ENCODE peak calls at places on chromosomes 3 and 15, in seven cellular contexts. R is SK-N-SH, Y is transverse colon, V is sigmoid colon, W is suprapubic skin, E is H1, O is ovary. I is an unnamed sample.

GRCh38 chr15:71623111-71623510 is 187.2 kb upstream of the NR2E3 start:
- DNase-seq in R (no peak), Y (no peak), V (no peak), W (no peak), E (no peak), O (no peak), I (no peak)

GRCh38 chr3:187210555-187211327 is 13.5 kb downstream of the RTP1 start:
- DNase-seq in R (no peak), Y (no peak), V (no peak), W (no peak), E (no peak), O (no peak), I (no peak)

GRCh38 chr3:188082040-188082439 is 71.9 kb upstream of the LPP start:
- DNase-seq in R (no peak), Y (no peak), V (no peak), W (no peak), E (no peak), O (no peak), I (peak)

GRCh38 chr3:112446343-112446742 is 52.9 kb downstream of the BTLA start:
- DNase-seq in R (no peak), Y (no peak), V (no peak), W (no peak), E (no peak), O (no peak), I (no peak)

GRCh38 chr3:187773963-187774789 is 28.9 kb upstream of the BCL6 start:
- DNase-seq in R (no peak), Y (no peak), V (no peak), W (no peak), E (no peak), O (no peak), I (peak)

GRCh38 chr3:52393131-52393807 is 51.6 kb downstream of the SEMA3G start:
- DNase-seq in R (no peak), Y (no peak), V (no peak), W (no peak), E (no peak), O (peak), I (no peak)

GRCh38 chr15:48695835-48696573 is 50.5 kb upstream of the FBN1 start:
- DNase-seq in R (no peak), Y (no peak), V (no peak), W (no peak), E (no peak), O (no peak), I (no peak)

GRCh38 chr15:66078196-66078928 is 175.2 kb downstream of the MEGF11 start:
- DNase-seq in R (no peak), Y (no peak), V (peak), W (no peak), E (no peak), O (no peak), I (no peak)

GRCh38 chr3:104596551-104596950 is 770.2 kb upstream of the ALCAM start:
- DNase-seq in R (peak), Y (no peak), V (no peak), W (no peak), E (no peak), O (no peak), I (no peak)

GRCh38 chr15:100147828-100148227 is 193.9 kb downstream of the ADAMTS17 start:
- DNase-seq in R (no peak), Y (no peak), V (no peak), W (no peak), E (no peak), O (no peak), I (no peak)

GRCh38 chr3:113495035-113495434 is 19.9 kb downstream of the SPICE1 start:
- DNase-seq in R (no peak), Y (peak), V (no peak), W (no peak), E (no peak), O (no peak), I (no peak)

GRCh38 chr3:163916596-163917560 is 1161.4 kb downstream of the SI start:
- DNase-seq in R (peak), Y (no peak), V (no peak), W (no peak), E (no peak), O (no peak), I (no peak)

GRCh38 chr15:62068071-62068786 is 1.5 kb downstream of the C2CD4A start:
- DNase-seq in R (peak), Y (peak), V (peak), W (no peak), E (no peak), O (peak), I (no peak)

DNA sequence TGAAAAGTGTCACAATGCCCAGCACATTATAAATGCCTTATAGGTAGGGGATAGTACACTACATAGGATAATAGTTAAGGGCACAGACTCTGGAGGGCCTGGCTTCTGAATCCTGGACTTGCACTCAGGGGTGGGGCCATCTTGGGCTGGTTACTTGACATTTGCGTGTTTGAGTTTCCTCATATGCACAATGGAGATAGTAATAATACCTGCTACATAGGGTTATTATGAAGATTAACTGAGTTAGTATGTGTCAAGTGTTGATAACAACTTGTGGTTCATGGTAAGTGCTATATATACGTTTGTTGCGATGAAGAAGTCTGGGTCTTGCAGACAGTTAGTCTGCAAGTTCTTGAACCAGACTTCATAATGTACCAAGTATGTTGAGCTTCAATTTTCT is 37.0 kb downstream of the MITF start:
- DNase-seq in R (no peak), Y (no peak), V (no peak), W (no peak), E (no peak), O (no peak), I (no peak)
- TF ChIP-seq EP300 in R (no peak), Y (no peak), V (no peak), W (no peak), E (no peak), O (no peak), I (no peak)

GRCh38 chr3:75337226-75337900 is 326.8 kb upstream of the FRG2C start:
- DNase-seq in R (no peak), Y (no peak), V (no peak), W (no peak), E (no peak), O (no peak), I (no peak)

GRCh38 chr3:75338342-75338741 is 325.8 kb upstream of the FRG2C start:
- DNase-seq in R (no peak), Y (no peak), V (no peak), W (no peak), E (no peak), O (no peak), I (no peak)

GRCh38 chr3:75342425-75342824 is 321.7 kb upstream of the FRG2C start:
- DNase-seq in R (no peak), Y (no peak), V (no peak), W (no peak), E (no peak), O (no peak), I (no peak)

DNA sequence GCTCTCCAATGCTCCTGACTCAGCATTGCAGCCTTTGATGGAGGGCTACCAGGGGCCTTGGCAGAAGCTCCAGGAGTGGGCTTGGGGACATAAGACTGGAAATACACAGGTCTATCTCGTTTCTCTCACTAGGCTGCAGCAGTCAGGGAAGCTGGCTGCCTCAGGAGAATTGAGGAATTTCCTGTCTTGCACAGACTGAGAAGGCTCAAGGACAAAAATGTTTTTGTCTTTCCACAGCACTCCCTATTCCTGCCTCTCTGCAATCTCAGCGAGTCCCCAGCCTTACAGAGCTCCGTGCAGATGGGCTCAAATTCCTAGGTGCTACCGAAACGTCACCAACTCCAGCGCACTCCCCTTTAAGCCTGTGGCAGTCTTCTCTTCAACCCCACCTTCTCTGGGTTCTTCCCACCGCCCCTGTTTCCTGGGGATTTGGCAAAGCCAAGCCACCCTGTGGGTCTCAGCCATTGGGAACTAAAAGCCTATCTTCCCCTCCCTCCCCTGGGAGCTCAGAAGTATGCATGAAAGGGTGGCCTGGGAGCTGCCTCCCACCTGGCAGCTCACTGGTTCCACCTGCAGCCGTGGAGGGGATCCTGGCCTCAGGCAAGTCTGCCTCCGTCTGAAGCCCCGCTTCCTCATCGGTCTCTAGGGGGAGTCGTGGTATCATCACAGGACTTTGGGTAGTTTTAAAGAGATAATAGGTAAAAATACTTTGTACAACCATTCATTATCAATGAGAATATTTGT is 322.6 kb upstream of the FRG2C start:
- DNase-seq in R (no peak), Y (no peak), V (no peak), W (no peak), E (peak), O (no peak), I (no peak)
- TF ChIP-seq CTCF in R (no peak), Y (no peak), V (no peak), W (no peak), E (peak), O (no peak), I (no peak)

GRCh38 chr3:55766753-55767152 is 279.6 kb upstream of the WNT5A start:
- DNase-seq in R (no peak), Y (no peak), V (no peak), W (no peak), E (no peak), O (no peak), I (no peak)
- TF ChIP-seq EP300 in R (no peak), Y (no peak), V (no peak), W (no peak), E (no peak), O (no peak), I (no peak)

DNA sequence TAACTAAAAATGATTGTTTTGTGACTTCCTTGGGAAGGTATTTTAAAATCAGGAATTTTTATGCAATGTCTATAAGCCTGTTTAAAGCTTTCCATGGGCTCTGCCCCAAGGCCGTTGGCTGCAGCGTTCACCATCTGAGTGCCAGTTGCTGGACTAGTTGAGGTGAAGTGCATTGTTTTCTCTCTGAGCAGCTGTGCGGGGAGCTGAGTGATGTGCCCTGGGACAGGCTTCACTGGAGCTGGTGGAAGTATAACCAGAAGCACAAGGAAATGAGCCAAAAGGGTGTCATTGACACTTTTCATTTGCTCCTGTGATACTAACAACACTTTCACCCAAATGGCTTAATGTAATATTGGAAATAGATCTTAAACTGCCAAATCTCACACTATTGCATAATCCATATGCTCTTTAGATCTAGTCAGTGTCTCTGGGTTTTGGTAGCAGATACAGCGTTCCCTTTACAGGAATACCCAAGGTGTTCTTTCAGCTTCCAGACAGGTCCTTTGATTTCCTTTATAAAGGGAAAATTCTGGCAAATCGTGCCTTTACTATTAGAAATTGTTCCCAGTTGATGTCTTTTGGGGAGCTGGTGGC is 29.2 kb downstream of the APH1B start:
- DNase-seq in R (no peak), Y (no peak), V (no peak), W (no peak), E (no peak), O (no peak), I (no peak)
- TF ChIP-seq CTCF in R (no peak), Y (no peak), V (no peak), W (no peak), E (no peak), O (no peak), I (no peak)

I was measured in tibial nerve.